ENCODE peak calls at places on chromosomes 7 and 10, in five cellular contexts. V, Z, Y, N and H are unnamed samples.

GRCh38 chr7:116271980-116272886 is 61.9 kb downstream of the TES start:
- DNase-seq in V (no peak), Z (peak; percentile 97), Y (no peak), N (peak; percentile 95), H (no peak)

GRCh38 chr7:55964261-55964801 is at the start of gene NIPSNAP2:
- DNase-seq in V (peak; percentile 64), Z (peak; percentile 43), Y (peak; percentile 59), N (peak; percentile 32), H (peak; percentile 84)

GRCh38 chr7:22582860-22583640 is 83.1 kb upstream of the STEAP1B start:
- DNase-seq in V (peak; percentile 75), Z (peak; percentile 92), Y (no peak), N (peak; percentile 85), H (no peak)

GRCh38 chr10:47378606-47379444 is 5.3 kb downstream of the ZNF488 start:
- DNase-seq in V (no peak), Z (no peak), Y (no peak), N (no peak), H (peak; percentile 15)

GRCh38 chr7:70678621-70679251 is 453.2 kb upstream of the GALNT17 start:
- DNase-seq in V (no peak), Z (no peak), Y (no peak), N (peak; percentile 89), H (no peak)

GRCh38 chr7:33128990-33129805 is at the start of gene BBS9:
- DNase-seq in V (peak; percentile 93), Z (peak; percentile 95), Y (peak; percentile 90), N (peak; percentile 96), H (peak; percentile 90)

GRCh38 chr7:131586259-131586658 is 29.8 kb upstream of the PODXL start:
- DNase-seq in V (peak; percentile 44), Z (no peak), Y (no peak), N (no peak), H (no peak)

GRCh38 chr7:5420108-5420840 is 3.4 kb downstream of the TNRC18 start:
- DNase-seq in V (peak; percentile 45), Z (no peak), Y (peak; percentile 20), N (no peak), H (peak; percentile 61)

GRCh38 chr7:21544303-21544656 is 1.4 kb downstream of the DNAH11 start:
- DNase-seq in V (no peak), Z (no peak), Y (no peak), N (no peak), H (no peak)

GRCh38 chr7:26489906-26490305 is 198.2 kb downstream of the SNX10 start:
- DNase-seq in V (no peak), Z (no peak), Y (no peak), N (no peak), H (no peak)

GRCh38 chr7:44378744-44379143 is 53.4 kb upstream of the CAMK2B start:
- DNase-seq in V (no peak), Z (peak; percentile 96), Y (no peak), N (peak; percentile 83), H (no peak)

GRCh38 chr10:3764626-3765375 is 20.2 kb downstream of the KLF6 start:
- DNase-seq in V (no peak), Z (no peak), Y (no peak), N (no peak), H (no peak)

GRCh38 chr10:52351911-52352310 is 37.8 kb downstream of the DKK1 start:
- DNase-seq in V (no peak), Z (peak; percentile 35), Y (no peak), N (no peak), H (no peak)

GRCh38 chr7:157056246-157056645 is 45.8 kb upstream of the MNX1 start:
- DNase-seq in V (no peak), Z (no peak), Y (no peak), N (no peak), H (no peak)

GRCh38 chr7:94364816-94365215 is 29.9 kb upstream of the COL1A2 start:
- DNase-seq in V (no peak), Z (no peak), Y (no peak), N (no peak), H (no peak)

GRCh38 chr10:128173383-128173782 is 47.2 kb upstream of the MKI67 start:
- DNase-seq in V (no peak), Z (peak; percentile 48), Y (no peak), N (no peak), H (no peak)

GRCh38 chr10:63753807-63754206 is 232.6 kb downstream of the REEP3 start:
- DNase-seq in V (no peak), Z (no peak), Y (no peak), N (no peak), H (no peak)

GRCh38 chr10:35640951-35641429 is 1.1 kb downstream of the FZD8 start:
- DNase-seq in V (peak; percentile 70), Z (peak; percentile 86), Y (peak; percentile 49), N (peak; percentile 86), H (peak; percentile 61)

GRCh38 chr10:35639021-35639521 is 3.0 kb downstream of the FZD8 start:
- DNase-seq in V (no peak), Z (no peak), Y (no peak), N (no peak), H (no peak)

GRCh38 chr10:35638116-35638515 is 4.0 kb downstream of the FZD8 start:
- DNase-seq in V (no peak), Z (no peak), Y (no peak), N (no peak), H (no peak)

GRCh38 chr10:35640474-35640873 is 1.6 kb downstream of the FZD8 start:
- DNase-seq in V (peak; percentile 69), Z (peak; percentile 81), Y (peak; percentile 62), N (peak; percentile 66), H (no peak)

DNA sequence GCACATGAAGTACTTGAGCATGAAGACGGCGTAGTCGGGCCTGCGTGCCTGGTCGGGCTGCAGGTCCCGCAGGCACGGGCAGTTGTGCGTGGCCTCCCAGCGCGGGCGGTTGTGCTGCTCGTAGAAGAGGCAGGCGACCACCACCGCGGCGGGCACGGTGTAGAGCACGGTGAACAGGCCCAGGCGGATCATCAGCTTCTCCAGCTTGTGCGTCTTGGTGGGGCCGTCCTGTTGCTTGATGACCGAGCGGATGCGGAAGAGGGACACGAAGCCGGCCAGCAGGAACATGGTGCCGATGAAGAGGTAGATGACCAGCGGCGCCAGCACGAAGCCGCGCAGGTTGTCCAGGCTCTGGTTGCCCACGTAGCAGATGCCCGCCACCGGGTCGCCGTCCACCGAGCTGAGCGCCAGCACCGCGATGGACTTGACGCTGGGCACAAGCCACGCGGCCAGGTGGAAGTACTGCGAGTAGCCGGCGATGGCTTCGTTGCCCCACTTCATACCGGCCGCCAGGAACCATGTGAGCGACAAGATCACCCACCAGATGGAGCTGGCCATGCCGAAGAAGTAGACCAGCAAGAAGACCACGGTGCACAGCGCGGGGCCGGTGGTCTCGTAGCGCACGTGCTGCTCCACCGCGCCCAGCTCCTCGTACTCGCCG is 2.3 kb downstream of the FZD8 start:
- DNase-seq in V (peak; percentile 33), Z (peak; percentile 43), Y (peak; percentile 37), N (peak; percentile 54), H (no peak)
- TF ChIP-seq CTCF in V (no peak), Z (peak; percentile 27), Y (peak; percentile 19), N (peak; percentile 45), H (no peak)

GRCh38 chr10:129888784-129889616 is 75.1 kb downstream of the EBF3 start:
- DNase-seq in V (no peak), Z (peak; percentile 66), Y (peak; percentile 67), N (no peak), H (peak; percentile 28)
- TF ChIP-seq CTCF in V (no peak), Z (peak; percentile 86), Y (peak; percentile 79), N (peak; percentile 53), H (peak; percentile 64)

GRCh38 chr10:75203724-75204123 is 6.9 kb upstream of the VDAC2 start:
- DNase-seq in V (peak; percentile 1), Z (no peak), Y (no peak), N (no peak), H (no peak)
- TF ChIP-seq CTCF in V (no peak), Z (no peak), Y (no peak), N (no peak), H (no peak)

DNA sequence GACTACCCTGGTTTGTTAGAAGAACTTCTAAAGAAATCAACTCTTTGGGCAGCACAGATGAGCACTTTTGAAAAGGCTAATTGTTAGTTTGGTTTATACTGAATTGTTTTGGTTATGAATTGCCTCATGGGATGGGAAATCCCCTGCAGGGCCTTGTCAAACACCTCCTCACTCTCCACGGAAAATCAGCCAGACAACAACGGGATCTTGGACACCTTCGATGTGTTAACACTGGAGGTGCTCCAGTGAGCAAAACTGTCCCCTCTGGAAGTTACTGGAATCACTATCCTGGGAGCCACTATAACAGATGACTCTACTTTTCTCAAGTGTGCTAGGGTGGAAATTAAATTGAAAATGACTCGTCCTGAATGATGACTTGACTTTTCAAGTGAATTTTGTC is 38.7 kb downstream of the CDK6 start:
- DNase-seq in V (no peak), Z (peak; percentile 58), Y (no peak), N (no peak), H (no peak)
- TF ChIP-seq CTCF in V (no peak), Z (peak; percentile 3), Y (no peak), N (no peak), H (no peak)

DNA sequence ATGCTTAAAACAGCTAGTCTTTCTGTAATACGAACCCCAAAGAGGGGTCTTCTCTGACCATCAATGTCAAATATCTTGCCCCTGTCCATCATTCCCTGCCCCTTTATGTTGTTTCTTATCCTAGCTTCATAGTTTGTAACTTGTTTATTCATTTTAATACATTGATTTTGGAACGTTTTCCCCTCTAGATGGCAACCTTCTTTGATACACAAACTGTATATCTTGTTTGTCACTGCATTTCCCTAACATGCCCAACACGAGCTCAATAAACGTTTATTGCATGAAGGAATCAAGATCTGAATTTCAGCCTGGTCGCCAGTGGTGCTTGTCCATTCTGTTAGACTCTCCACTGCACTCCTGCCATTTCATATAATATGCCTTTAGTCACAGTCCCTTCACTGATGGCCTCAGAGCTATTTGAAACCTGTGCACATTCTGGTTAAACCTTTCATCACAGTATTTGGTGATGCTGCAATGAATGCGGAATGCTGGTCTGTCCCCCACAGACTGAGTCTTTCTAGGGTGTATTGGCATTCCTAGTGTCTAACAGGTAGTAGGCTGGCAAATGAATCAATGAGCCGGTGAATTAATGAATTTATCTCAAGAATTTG is 55.0 kb upstream of the FRMD4A start:
- DNase-seq in V (no peak), Z (peak; percentile 56), Y (no peak), N (no peak), H (no peak)
- TF ChIP-seq CTCF in V (no peak), Z (no peak), Y (no peak), N (no peak), H (no peak)